ENCODE peak calls at places on chromosomes 1 and 21, in four cellular contexts. L is effector CD4-positive, alpha-beta T cell; S is body of pancreas; U is stimulated activated CD4-positive, alpha-beta T cell treated with anti-CD3 and anti-CD28 coated beads, Interleukin-15, amount 100 ng/mL, for 1 hour. C is an unnamed sample.

GRCh38 chr1:57204091-57204490 is 219.8 kb downstream of the DAB1 start:
- DNase-seq in L (no peak), S (no peak), U (no peak), C (no peak)

GRCh38 chr1:46466477-46467182 is 23.0 kb upstream of the DMBX1 start:
- DNase-seq in L (no peak), S (peak), U (no peak), C (no peak)

GRCh38 chr1:117818456-117818855 is 111.0 kb downstream of the GDAP2 start:
- DNase-seq in L (no peak), S (no peak), U (no peak), C (no peak)

GRCh38 chr1:111214086-111214801 is 13.3 kb upstream of the CHI3L2 start:
- DNase-seq in L (no peak), S (no peak), U (no peak), C (no peak)

GRCh38 chr1:85450832-85451231 is 14.1 kb downstream of the DDAH1 start:
- DNase-seq in L (no peak), S (no peak), U (no peak), C (no peak)

GRCh38 chr1:228459091-228459993 is 27.8 kb upstream of the RNF187 start:
- DNase-seq in L (no peak), S (peak), U (no peak), C (no peak)

GRCh38 chr1:55750020-55750995 is 535.1 kb upstream of the USP24 start:
- DNase-seq in L (no peak), S (no peak), U (no peak), C (no peak)

GRCh38 chr21:29477941-29478340 is 179.2 kb downstream of the BACH1 start:
- DNase-seq in L (no peak), S (no peak), U (no peak), C (no peak)

GRCh38 chr1:205948000-205948399 is 4.7 kb upstream of the SLC26A9 start:
- DNase-seq in L (no peak), S (peak), U (no peak), C (no peak)

GRCh38 chr1:47895436-47895835 is 101.7 kb downstream of the TRABD2B start:
- DNase-seq in L (no peak), S (no peak), U (no peak), C (no peak)

GRCh38 chr1:192489748-192490147 is 85.8 kb upstream of the RGS1 start:
- DNase-seq in L (no peak), S (peak), U (no peak), C (no peak)

GRCh38 chr1:247367786-247368342 is 36.2 kb upstream of the ZNF496 start:
- DNase-seq in L (no peak), S (no peak), U (no peak), C (no peak)

GRCh38 chr1:26237230-26237966 is 3.4 kb downstream of the CEP85 start:
- DNase-seq in L (no peak), S (no peak), U (no peak), C (no peak)

GRCh38 chr21:40997831-40998230 is 150.9 kb upstream of the DSCAM start:
- DNase-seq in L (no peak), S (no peak), U (no peak), C (no peak)

GRCh38 chr21:46518983-46519583 is 60.4 kb downstream of the DIP2A start:
- DNase-seq in L (no peak), S (no peak), U (no peak), C (no peak)

GRCh38 chr1:108533351-108534083 is 26.4 kb upstream of the EEIG2 start:
- DNase-seq in L (no peak), S (peak), U (no peak), C (no peak)